ENCODE peak calls at places on chromosomes 5 and 9, in seven cellular contexts. A is H9, S is mesendoderm, O is IMR-90, R is H1, B is trophoblast cell, K is mesenchymal stem cell. E is an unnamed sample.
A peak's percentile ranks its signal among the peaks of the same experiment; 100 is the strongest.

GRCh38 chr5:140118294-140118936 is 4.5 kb downstream of the PURA start:
- DNase-seq in R (no peak), B (no peak), S (no peak), A (no peak), K (no peak), O (peak; percentile 17), E (no peak)

GRCh38 chr9:134317431-134318414 is 8.5 kb upstream of the RXRA start:
- DNase-seq in O (peak; percentile 77), S (no peak), B (no peak), R (no peak), K (no peak), A (no peak), E (no peak)

GRCh38 chr9:130936285-130937117 is 2.5 kb downstream of the FIBCD1 start:
- DNase-seq in R (peak; percentile 76), S (peak; percentile 94), B (peak; percentile 26), A (peak; percentile 93), O (peak; percentile 75), K (peak; percentile 78), E (no peak)

GRCh38 chr5:68245325-68245724 is 29.8 kb downstream of the PIK3R1 start:
- DNase-seq in S (no peak), O (peak; percentile 43), K (peak; percentile 50), B (no peak), A (no peak), R (no peak), E (peak; percentile 15)

GRCh38 chr5:32419791-32420190 is 24.7 kb downstream of the ZFR start:
- DNase-seq in B (no peak), R (no peak), O (no peak), S (no peak), A (no peak), K (no peak), E (no peak)

GRCh38 chr5:14851067-14851422 is 20.5 kb downstream of the ANKH start:
- DNase-seq in K (no peak), S (no peak), A (no peak), R (no peak), O (no peak), B (no peak), E (no peak)

GRCh38 chr9:78574354-78575036 is 277.6 kb downstream of the PSAT1 start:
- DNase-seq in B (no peak), R (no peak), O (no peak), S (peak; percentile 27), A (no peak), K (no peak), E (peak; percentile 59)

GRCh38 chr5:140671472-140672210 is 1.7 kb downstream of the DND1 start:
- DNase-seq in R (no peak), A (no peak), B (no peak), O (no peak), S (no peak), K (no peak), E (no peak)

GRCh38 chr9:26262431-26262830 is 584.2 kb upstream of the TUSC1 start:
- DNase-seq in O (peak; percentile 61), R (no peak), B (no peak), A (no peak), K (peak; percentile 52), S (no peak), E (no peak)

GRCh38 chr9:84001621-84002020 is 21.0 kb downstream of the RMI1 start:
- DNase-seq in R (no peak), O (no peak), B (no peak), A (no peak), S (no peak), K (no peak), E (no peak)

GRCh38 chr5:59099270-59099994 is 516.6 kb downstream of the RAB3C start:
- DNase-seq in R (no peak), B (no peak), S (no peak), A (no peak), K (peak; percentile 90), O (peak; percentile 96), E (no peak)

GRCh38 chr5:124883686-124884085 is 137.2 kb upstream of the ZNF608 start:
- DNase-seq in S (no peak), R (no peak), A (no peak), O (no peak), K (no peak), B (peak; percentile 55), E (no peak)

GRCh38 chr5:82396396-82396795 is 118.2 kb upstream of the RPS23 start:
- DNase-seq in R (no peak), S (no peak), A (no peak), K (no peak), O (peak; percentile 52), B (no peak), E (no peak)

GRCh38 chr5:160539431-160539830 is 117.8 kb downstream of the PTTG1 start:
- DNase-seq in S (no peak), B (no peak), A (no peak), O (no peak), R (no peak), K (no peak), E (no peak)

GRCh38 chr5:147949711-147950573 is 43.6 kb upstream of the C5orf46 start:
- DNase-seq in S (peak; percentile 67), R (no peak), K (peak; percentile 65), A (no peak), B (peak; percentile 63), O (peak; percentile 39), E (peak; percentile 18)

GRCh38 chr5:53537711-53538110 is 22.7 kb upstream of the NDUFS4 start:
- DNase-seq in O (no peak), K (no peak), A (no peak), S (no peak), B (no peak), R (no peak), E (no peak)

GRCh38 chr9:38017149-38017884 is 51.7 kb downstream of the SHB start:
- DNase-seq in A (peak; percentile 96), B (no peak), S (peak; percentile 97), K (peak; percentile 72), O (peak; percentile 62), R (peak; percentile 80), E (peak; percentile 92)

GRCh38 chr5:149418910-149419531 is 39.9 kb upstream of the IL17B start:
- DNase-seq in K (peak; percentile 37), A (no peak), S (no peak), R (no peak), B (no peak), O (no peak), E (no peak)

GRCh38 chr5:87649455-87649854 is 236.7 kb upstream of the CCNH start:
- DNase-seq in O (no peak), S (no peak), R (no peak), K (no peak), A (no peak), B (peak; percentile 69), E (no peak)

GRCh38 chr9:94926457-94926852 is 200.0 kb downstream of the AOPEP start:
- DNase-seq in A (no peak), B (no peak), K (no peak), S (no peak), O (no peak), R (no peak), E (no peak)

GRCh38 chr5:73158313-73158712 is 14.7 kb upstream of the TMEM174 start:
- DNase-seq in R (no peak), K (no peak), A (no peak), B (no peak), S (no peak), O (no peak), E (no peak)

GRCh38 chr5:167063788-167064187 is 1227.7 kb upstream of the WWC1 start:
- DNase-seq in A (no peak), O (no peak), S (no peak), R (no peak), B (no peak), K (no peak), E (no peak)

GRCh38 chr9:13358128-13358527 is 78.6 kb upstream of the MPDZ start:
- DNase-seq in K (peak; percentile 80), S (peak; percentile 66), A (no peak), B (no peak), R (no peak), O (peak; percentile 92), E (no peak)

GRCh38 chr5:158084292-158084691 is 225.3 kb upstream of the CLINT1 start:
- DNase-seq in K (no peak), B (no peak), O (no peak), S (no peak), A (no peak), R (no peak), E (no peak)

GRCh38 chr5:158082696-158083287 is 223.8 kb upstream of the CLINT1 start:
- DNase-seq in R (no peak), B (no peak), S (no peak), A (no peak), K (no peak), O (no peak), E (no peak)

DNA sequence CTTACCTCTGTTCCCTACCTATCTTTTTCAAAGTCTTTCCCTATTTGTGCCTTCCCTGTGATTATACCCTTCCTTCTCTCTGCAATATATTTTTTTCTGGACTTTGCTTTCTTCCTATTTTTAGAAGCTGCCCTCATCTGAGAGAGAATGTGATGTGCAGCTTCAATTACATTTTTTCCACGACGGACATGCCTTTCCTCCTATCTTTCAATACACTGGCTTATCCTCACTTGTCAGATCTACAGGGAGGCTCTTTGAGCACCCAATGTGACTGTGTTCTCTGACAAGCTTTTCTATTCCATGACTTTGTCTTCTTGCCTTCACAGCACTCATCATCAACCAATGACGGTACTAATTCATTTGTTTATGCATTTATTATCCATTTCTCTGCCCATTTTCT is 227.9 kb upstream of the CLINT1 start:
- DNase-seq in O (no peak), R (no peak), A (no peak), S (no peak), K (no peak), B (no peak), E (no peak)
- H3K23ac ChIP-seq in O (no peak overlapping the region), R (no peak overlapping the region), A (no peak overlapping the region), S (no peak overlapping the region), K (no peak overlapping the region), B (no peak overlapping the region), E (no peak overlapping the region)

GRCh38 chr9:14838701-14839100 is 71.5 kb downstream of the FREM1 start:
- DNase-seq in R (no peak), S (no peak), A (no peak), K (no peak), O (no peak), B (no peak), E (no peak)
- H3K23ac ChIP-seq in R (no peak overlapping the region), S (no peak overlapping the region), A (no peak overlapping the region), K (no peak overlapping the region), O (no peak overlapping the region), B (no peak overlapping the region), E (no peak overlapping the region)

DNA sequence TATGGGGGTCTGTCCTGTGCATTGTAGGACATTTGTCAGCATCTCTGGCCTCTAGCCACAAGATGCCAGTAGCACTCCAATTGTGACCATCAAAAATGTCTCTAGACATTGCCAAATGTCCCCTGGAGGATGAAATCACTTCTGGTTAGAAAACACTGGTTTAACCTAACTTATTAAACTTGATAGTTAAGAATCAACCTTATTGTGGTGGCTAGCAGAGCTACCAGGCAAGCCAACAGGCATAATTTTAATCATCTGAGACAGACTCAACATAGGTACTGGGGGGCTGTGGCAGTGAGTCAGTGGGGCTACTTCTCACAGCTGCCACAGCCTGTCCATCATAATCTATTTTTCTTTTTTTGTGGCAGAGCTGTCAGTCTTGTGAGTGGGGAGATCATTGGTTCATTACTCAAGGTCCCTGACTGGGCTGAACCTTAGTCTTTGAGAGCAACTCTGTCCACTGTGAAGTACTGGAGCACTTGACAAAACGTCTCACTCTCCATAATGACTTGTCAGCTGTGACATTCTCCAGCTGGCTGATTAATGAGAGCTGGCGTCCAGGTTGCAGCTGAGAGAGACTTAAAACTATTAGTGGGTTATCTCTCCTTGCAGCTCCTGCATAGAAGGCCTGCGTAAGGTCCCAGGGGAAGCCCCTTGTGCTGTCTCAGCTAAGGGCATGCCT is 107.9 kb downstream of the DCP2 start:
- DNase-seq in A (no peak), K (peak; percentile 26), B (no peak), O (no peak), R (no peak), S (no peak), E (no peak)
- H3K23ac ChIP-seq in A (no peak overlapping the region), K (no peak overlapping the region), B (no peak overlapping the region), O (no peak overlapping the region), R (no peak overlapping the region), S (no peak overlapping the region), E (no peak overlapping the region)

GRCh38 chr9:111868475-111868874 is 28.1 kb upstream of the UGCG start:
- DNase-seq in A (peak; percentile 82), B (no peak), R (peak; percentile 49), S (no peak), K (no peak), O (no peak), E (no peak)
- H3K23ac ChIP-seq in A (no peak overlapping the region), B (no peak overlapping the region), R (no peak overlapping the region), S (no peak overlapping the region), K (no peak overlapping the region), O (no peak overlapping the region), E (no peak overlapping the region)

E was measured in neuronal stem cell.